ENCODE peak calls at places on chromosomes 3 and 15, in seven cellular contexts. M is AG04450, Z is fibroblast of mammary gland, X is A549, B is psoas muscle, V is cardiac fibroblast, P is NB4. K is an unnamed sample.

GRCh38 chr15:76973362-76973743 is 21.6 kb upstream of the PSTPIP1 start:
- DNase-seq in M (no peak), Z (peak; percentile 30), X (no peak), B (peak; percentile 70), V (peak; percentile 69), P (peak; percentile 85), K (no peak)

GRCh38 chr15:42955518-42955917 is 34.9 kb upstream of the TTBK2 start:
- DNase-seq in M (peak; percentile 6), Z (peak; percentile 73), X (no peak), B (no peak), V (peak; percentile 86), P (no peak), K (peak; percentile 19)

GRCh38 chr15:68209735-68210408 is 4.7 kb upstream of the CALML4 start:
- DNase-seq in M (no peak), Z (no peak), X (no peak), B (no peak), V (no peak), P (peak; percentile 73), K (no peak)

GRCh38 chr15:45249125-45249780 is 2.8 kb upstream of the SLC28A2 start:
- DNase-seq in M (no peak), Z (no peak), X (no peak), B (no peak), V (no peak), P (no peak), K (no peak)

GRCh38 chr3:15755780-15756179 is 42.0 kb downstream of the ANKRD28 start:
- DNase-seq in M (no peak), Z (no peak), X (no peak), B (no peak), V (no peak), P (no peak), K (no peak)

GRCh38 chr15:45093013-45093412 is 21.0 kb downstream of the DUOX2 start:
- DNase-seq in M (no peak), Z (no peak), X (no peak), B (no peak), V (no peak), P (no peak), K (no peak)

GRCh38 chr3:119653871-119654270 is 6.5 kb downstream of the POPDC2 start:
- DNase-seq in M (no peak), Z (no peak), X (no peak), B (no peak), V (no peak), P (peak; percentile 54), K (no peak)

GRCh38 chr3:42493798-42494151 is 8.7 kb upstream of the VIPR1 start:
- DNase-seq in M (no peak), Z (no peak), X (no peak), B (no peak), V (no peak), P (no peak), K (no peak)

GRCh38 chr15:69096197-69096596 is 64.2 kb upstream of the GLCE start:
- DNase-seq in M (no peak), Z (peak; percentile 37), X (no peak), B (peak; percentile 58), V (peak; percentile 15), P (no peak), K (peak; percentile 45)

GRCh38 chr15:63942486-63943365 is 103.6 kb downstream of the DAPK2 start:
- DNase-seq in M (no peak), Z (no peak), X (no peak), B (no peak), V (no peak), P (no peak), K (no peak)

GRCh38 chr3:38634133-38634532 is 15.4 kb downstream of the SCN5A start:
- DNase-seq in M (no peak), Z (peak; percentile 42), X (no peak), B (peak; percentile 58), V (peak; percentile 49), P (peak; percentile 26), K (peak; percentile 15)

DNA sequence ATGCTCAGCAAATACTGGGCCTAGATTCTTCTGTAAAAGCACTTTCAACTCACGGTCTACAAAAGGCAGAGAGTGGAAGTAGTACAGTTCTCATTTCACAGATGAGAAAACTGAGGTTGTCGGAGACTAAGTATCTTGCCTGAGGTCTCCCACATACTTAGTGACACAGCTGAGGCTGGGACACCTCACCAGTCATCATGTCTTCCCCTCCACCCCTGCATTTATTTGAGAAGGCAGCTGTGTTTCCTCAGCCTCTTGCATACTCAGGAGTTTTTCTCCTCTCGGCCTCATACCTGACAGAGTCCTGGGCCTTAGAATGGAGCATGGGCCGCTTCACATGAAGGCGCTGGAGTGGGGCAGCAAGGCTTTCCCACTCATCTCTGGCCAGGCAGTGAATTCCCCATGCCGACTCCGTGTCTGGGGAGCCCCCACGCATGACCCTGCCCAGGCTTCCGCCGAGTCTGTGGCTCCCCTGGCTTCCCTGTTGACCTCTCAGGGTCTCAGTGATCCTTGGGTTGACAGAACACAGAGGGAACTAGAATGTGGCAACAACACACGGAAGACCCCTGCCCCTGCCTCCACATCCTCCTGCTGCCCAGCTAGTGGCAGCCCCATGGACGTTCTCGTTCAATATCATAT is 61.5 kb downstream of the ATP2B2 start:
- DNase-seq in M (no peak), Z (no peak), X (no peak), B (no peak), V (no peak), P (no peak), K (no peak)
- H3K4me3 ChIP-seq in M (no peak overlapping the region), Z (no peak overlapping the region), X (no peak overlapping the region), B (no peak overlapping the region), V (no peak overlapping the region), P (no peak overlapping the region), K (no peak overlapping the region)

GRCh38 chr15:72532991-72533601 is 59.0 kb downstream of the ARIH1 start:
- DNase-seq in M (no peak), Z (no peak), X (no peak), B (no peak), V (no peak), P (peak; percentile 23), K (no peak)

GRCh38 chr15:72535911-72536310 is 61.8 kb downstream of the ARIH1 start:
- DNase-seq in M (no peak), Z (peak; percentile 59), X (no peak), B (no peak), V (no peak), P (no peak), K (no peak)

GRCh38 chr15:72534522-72534921 is 60.4 kb downstream of the ARIH1 start:
- DNase-seq in M (no peak), Z (no peak), X (no peak), B (no peak), V (no peak), P (no peak), K (no peak)

GRCh38 chr15:72538931-72539330 is 64.8 kb downstream of the ARIH1 start:
- DNase-seq in M (no peak), Z (no peak), X (no peak), B (no peak), V (no peak), P (no peak), K (no peak)

DNA sequence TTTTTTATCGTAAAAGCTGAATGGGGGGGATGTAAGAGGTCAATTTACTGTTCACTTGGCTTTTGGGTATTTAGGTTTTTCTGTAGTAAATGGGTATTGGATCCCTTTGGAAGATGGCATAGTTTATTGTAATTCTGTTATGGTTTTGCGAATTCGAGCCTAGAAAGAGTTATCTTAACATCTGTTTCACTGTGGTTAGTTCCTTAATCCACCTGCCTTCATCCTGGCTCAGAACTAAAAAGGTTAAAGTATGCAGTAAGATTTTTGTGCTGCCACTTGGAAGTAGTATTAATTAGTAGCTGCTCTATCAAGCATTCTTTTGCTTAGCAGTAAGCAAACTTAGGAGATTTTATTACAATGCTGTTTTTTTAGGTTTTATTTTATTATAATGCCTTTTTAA is 62.4 kb downstream of the ARIH1 start:
- DNase-seq in M (no peak), Z (no peak), X (no peak), B (no peak), V (no peak), P (no peak), K (no peak)
- H3K4me3 ChIP-seq in M (no peak overlapping the region), Z (no peak overlapping the region), X (no peak overlapping the region), B (no peak overlapping the region), V (no peak overlapping the region), P (no peak overlapping the region), K (no peak overlapping the region)

GRCh38 chr3:197891-198491 is 1.4 kb downstream of the CHL1 start:
- DNase-seq in M (no peak), Z (no peak), X (peak; percentile 5), B (no peak), V (no peak), P (no peak), K (no peak)
- H3K4me3 ChIP-seq in M (peak overlapping the region; percentile 57), Z (peak overlapping the region; percentile 48), X (peak overlapping the region; percentile 41), B (peak overlapping the region; percentile 64), V (no peak overlapping the region), P (no peak overlapping the region), K (peak overlapping the region; percentile 13)

GRCh38 chr15:39682366-39682765 is 100.3 kb downstream of the FSIP1 start:
- DNase-seq in M (no peak), Z (no peak), X (no peak), B (no peak), V (no peak), P (no peak), K (peak; percentile 6)

GRCh38 chr15:39684215-39684614 is 98.4 kb downstream of the FSIP1 start:
- DNase-seq in M (no peak), Z (no peak), X (no peak), B (no peak), V (peak; percentile 32), P (no peak), K (peak; percentile 10)

GRCh38 chr15:39685999-39686613 is 96.5 kb downstream of the FSIP1 start:
- DNase-seq in M (peak; percentile 37), Z (peak; percentile 73), X (peak; percentile 4), B (no peak), V (peak; percentile 77), P (peak; percentile 63), K (peak; percentile 13)

GRCh38 chr15:39685367-39685766 is 97.3 kb downstream of the FSIP1 start:
- DNase-seq in M (no peak), Z (no peak), X (no peak), B (no peak), V (no peak), P (no peak), K (no peak)

DNA sequence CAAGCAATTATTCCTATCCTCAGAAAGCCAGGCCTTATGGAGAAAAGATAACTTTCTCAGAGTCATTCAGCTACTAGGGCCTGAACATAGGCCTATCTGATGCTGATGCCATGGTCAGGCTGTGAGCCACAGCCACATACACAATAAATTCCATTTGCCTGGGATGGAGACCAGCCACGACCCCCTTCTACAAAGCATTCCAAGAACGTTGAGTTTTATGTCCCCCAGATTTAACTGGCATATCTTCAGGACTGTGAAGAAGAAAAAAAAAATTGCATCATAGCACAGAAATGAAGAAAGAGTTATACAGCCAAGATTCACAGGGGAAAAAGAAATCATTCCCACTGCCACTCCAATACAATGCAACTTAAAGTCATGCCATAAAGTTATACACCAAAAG is 100.0 kb downstream of the THBS1 start:
- DNase-seq in M (no peak), Z (no peak), X (no peak), B (no peak), V (peak; percentile 18), P (no peak), K (peak; percentile 67)
- H3K4me3 ChIP-seq in M (no peak overlapping the region), Z (no peak overlapping the region), X (no peak overlapping the region), B (no peak overlapping the region), V (no peak overlapping the region), P (no peak overlapping the region), K (no peak overlapping the region)

GRCh38 chr3:49421890-49422378 is 339 bp downstream of the AMT start:
- DNase-seq in M (no peak), Z (no peak), X (no peak), B (no peak), V (no peak), P (no peak), K (no peak)
- H3K4me3 ChIP-seq in M (no peak overlapping the region), Z (no peak overlapping the region), X (no peak overlapping the region), B (peak overlapping the region; percentile 18), V (no peak overlapping the region), P (no peak overlapping the region), K (no peak overlapping the region)

GRCh38 chr3:180633722-180634121 is 31.8 kb downstream of the TTC14 start:
- DNase-seq in M (no peak), Z (no peak), X (no peak), B (no peak), V (no peak), P (no peak), K (no peak)
- H3K4me3 ChIP-seq in M (no peak overlapping the region), Z (no peak overlapping the region), X (no peak overlapping the region), B (no peak overlapping the region), V (no peak overlapping the region), P (no peak overlapping the region), K (no peak overlapping the region)